ENCODE peak calls at places on chromosomes 6 and 20, in seven cellular contexts. X is esophagus squamous epithelium; V is effector memory CD4-positive, alpha-beta T cell; I is SK-N-SH; R is cardiac muscle cell; L is CD8-positive, alpha-beta T cell; N is DND-41. F is an unnamed sample. For H3K9me3, the result is how much of the 10 kb centered on the place peaks cover.

GRCh38 chr6:37110455-37111155 is 59.3 kb upstream of the PIM1 start:
- DNase-seq in R (no peak), V (no peak), L (no peak), X (no peak), I (peak), N (no peak), F (no peak)

GRCh38 chr6:42354707-42355106 is 97.0 kb downstream of the TRERF1 start:
- DNase-seq in N (no peak), R (no peak), L (no peak), X (no peak), V (no peak), I (no peak), F (no peak)

GRCh38 chr6:47161176-47161687 is 119.1 kb upstream of the ADGRF1 start:
- DNase-seq in R (no peak), N (no peak), I (no peak), V (no peak), L (no peak), X (no peak), F (no peak)

GRCh38 chr6:33981421-33981820 is 164.5 kb downstream of the GRM4 start:
- DNase-seq in N (no peak), I (peak), X (no peak), L (no peak), V (no peak), R (no peak), F (no peak)

GRCh38 chr6:129748212-129748900 is 38.4 kb upstream of the ARHGAP18 start:
- DNase-seq in I (no peak), L (peak), V (no peak), X (no peak), R (no peak), N (peak), F (no peak)

GRCh38 chr20:17611290-17611539 is 41.3 kb downstream of the DSTN start:
- DNase-seq in R (no peak), I (no peak), X (no peak), V (no peak), L (no peak), N (no peak), F (no peak)

GRCh38 chr6:5510331-5510730 is 249.0 kb downstream of the FARS2 start:
- DNase-seq in L (no peak), I (no peak), N (no peak), X (no peak), R (no peak), V (no peak), F (no peak)

GRCh38 chr6:137148291-137149076 is 25.0 kb downstream of the IL22RA2 start:
- DNase-seq in V (no peak), L (no peak), I (no peak), N (no peak), R (no peak), X (no peak), F (no peak)

GRCh38 chr20:33209789-33210188 is 7.4 kb upstream of the BPIFA3 start:
- DNase-seq in V (no peak), N (peak), L (peak), X (no peak), R (peak), I (no peak), F (peak)

GRCh38 chr20:16030253-16030652 is 543.0 kb downstream of the KIF16B start:
- DNase-seq in N (no peak), L (no peak), R (no peak), X (no peak), I (no peak), V (no peak), F (no peak)
- H3K9me3 ChIP-seq in N (under half), L (under half), R (under half), X (under half), I (under half), V (under half), F (under half)

GRCh38 chr6:351011-351866 is 40.3 kb upstream of the IRF4 start:
- DNase-seq in N (no peak), L (no peak), V (no peak), I (no peak), X (no peak), R (no peak), F (no peak)
- H3K9me3 ChIP-seq in N (under half), L (under half), V (under half), I (under half), X (under half), R (under half), F (under half)

GRCh38 chr20:62104234-62104789 is 18.0 kb upstream of the LSM14B start:
- DNase-seq in N (no peak), V (no peak), X (no peak), R (no peak), I (no peak), L (no peak), F (no peak)
- H3K9me3 ChIP-seq in N (under half), V (under half), X (half or more), R (under half), I (under half), L (under half), F (under half)

GRCh38 chr6:66561479-66561878 is 854.5 kb upstream of the EYS start:
- DNase-seq in X (no peak), N (no peak), R (no peak), L (no peak), V (no peak), I (no peak), F (no peak)

GRCh38 chr6:66555082-66555481 is 848.1 kb upstream of the EYS start:
- DNase-seq in I (no peak), N (no peak), R (no peak), V (no peak), L (no peak), X (no peak), F (no peak)

GRCh38 chr6:66556936-66557335 is 849.9 kb upstream of the EYS start:
- DNase-seq in L (no peak), V (no peak), X (no peak), R (no peak), N (no peak), I (no peak), F (no peak)

GRCh38 chr6:66558189-66558588 is 851.2 kb upstream of the EYS start:
- DNase-seq in N (no peak), R (no peak), X (no peak), V (no peak), I (no peak), L (no peak), F (no peak)
- H3K9me3 ChIP-seq in N (under half), R (under half), X (under half), V (under half), I (under half), L (under half), F (under half)

GRCh38 chr6:56270812-56271441 is 23.5 kb upstream of the COL21A1 start:
- DNase-seq in N (no peak), R (no peak), I (no peak), L (no peak), X (no peak), V (no peak), F (no peak)
- H3K9me3 ChIP-seq in N (under half), R (under half), I (under half), L (under half), X (under half), V (under half), F (under half)

DNA sequence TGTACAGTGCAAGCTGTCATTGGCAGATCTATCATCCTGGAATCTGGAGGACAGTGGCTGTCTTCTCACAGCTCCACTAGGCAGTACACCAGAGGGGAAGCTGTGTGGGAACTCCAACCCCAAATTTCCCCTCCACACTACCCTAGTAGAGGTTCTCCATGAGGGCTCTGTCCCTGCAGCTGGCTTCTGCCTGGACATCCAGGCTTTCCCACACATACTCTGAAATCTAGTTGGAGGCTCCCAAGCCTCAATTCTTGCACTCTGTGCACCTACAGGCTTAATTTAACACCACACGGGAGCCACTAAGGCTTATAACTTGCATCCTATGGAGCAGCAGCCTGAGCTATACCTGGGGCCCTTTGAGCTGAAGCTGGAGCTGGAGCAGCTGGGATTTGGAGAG is 43.0 kb upstream of the TRIM39 start:
- DNase-seq in L (no peak), R (no peak), N (no peak), I (no peak), V (no peak), X (no peak), F (no peak)
- H3K9me3 ChIP-seq in L (under half), R (under half), N (half or more), I (under half), V (half or more), X (half or more), F (half or more)

GRCh38 chr20:55774628-55775027 is 230.7 kb downstream of the CBLN4 start:
- DNase-seq in L (no peak), N (no peak), V (no peak), R (no peak), I (no peak), X (no peak), F (no peak)
- H3K9me3 ChIP-seq in L (under half), N (under half), V (under half), R (under half), I (under half), X (under half), F (under half)

GRCh38 chr20:15977758-15978157 is 595.5 kb downstream of the KIF16B start:
- DNase-seq in X (no peak), L (no peak), R (no peak), V (no peak), I (no peak), N (no peak), F (no peak)

GRCh38 chr20:15977026-15977425 is 596.2 kb downstream of the KIF16B start:
- DNase-seq in R (no peak), I (no peak), X (no peak), V (no peak), L (no peak), N (no peak), F (peak)

DNA sequence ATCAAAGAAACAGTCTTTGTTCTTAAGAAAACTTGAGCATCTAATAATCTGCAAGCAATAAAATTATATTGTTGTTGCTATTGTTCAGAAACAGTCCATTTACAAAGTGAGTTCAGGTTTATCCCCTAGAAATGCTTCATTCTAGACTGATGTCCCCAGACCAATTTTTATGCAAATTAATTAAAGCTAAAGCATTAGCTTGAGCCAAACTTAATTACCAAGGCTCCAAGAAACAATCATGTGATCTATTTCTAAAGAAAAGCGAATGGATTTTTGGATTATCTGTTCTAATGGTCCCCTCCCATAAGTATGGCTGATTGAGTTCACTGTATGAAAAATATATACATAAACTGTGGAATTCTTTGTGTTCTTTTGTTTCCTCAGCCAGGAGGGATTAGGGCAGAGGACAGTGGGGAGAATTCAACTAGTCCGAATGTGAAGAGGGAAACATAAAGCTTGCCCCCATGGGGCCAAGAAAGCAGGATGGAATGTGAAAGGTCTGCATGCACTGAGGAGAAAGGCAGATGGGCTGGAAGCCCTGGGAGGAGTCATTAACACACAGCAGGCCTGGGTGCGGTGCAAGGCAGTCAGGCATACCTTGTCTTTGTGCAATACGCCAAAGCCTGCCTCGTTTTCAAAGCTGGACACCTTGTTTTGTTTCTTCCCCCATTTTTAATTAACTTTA is 597.1 kb downstream of the KIF16B start:
- DNase-seq in R (no peak), I (no peak), X (no peak), N (no peak), V (no peak), L (no peak), F (peak)
- H3K9me3 ChIP-seq in R (under half), I (under half), X (under half), N (under half), V (under half), L (under half), F (under half)

GRCh38 chr6:106807946-106808611 is 166.4 kb downstream of the CD24 start:
- DNase-seq in L (no peak), N (no peak), I (no peak), V (no peak), X (no peak), R (no peak), F (no peak)

GRCh38 chr6:106805017-106805335 is 169.6 kb downstream of the CD24 start:
- DNase-seq in N (no peak), X (no peak), I (no peak), R (no peak), L (no peak), V (no peak), F (no peak)

GRCh38 chr6:106811088-106811686 is 163.3 kb downstream of the CD24 start:
- DNase-seq in N (no peak), I (no peak), L (no peak), V (no peak), X (no peak), R (no peak), F (no peak)

GRCh38 chr6:106805771-106806170 is 168.8 kb downstream of the CD24 start:
- DNase-seq in N (no peak), L (no peak), X (no peak), V (no peak), R (no peak), I (no peak), F (no peak)

DNA sequence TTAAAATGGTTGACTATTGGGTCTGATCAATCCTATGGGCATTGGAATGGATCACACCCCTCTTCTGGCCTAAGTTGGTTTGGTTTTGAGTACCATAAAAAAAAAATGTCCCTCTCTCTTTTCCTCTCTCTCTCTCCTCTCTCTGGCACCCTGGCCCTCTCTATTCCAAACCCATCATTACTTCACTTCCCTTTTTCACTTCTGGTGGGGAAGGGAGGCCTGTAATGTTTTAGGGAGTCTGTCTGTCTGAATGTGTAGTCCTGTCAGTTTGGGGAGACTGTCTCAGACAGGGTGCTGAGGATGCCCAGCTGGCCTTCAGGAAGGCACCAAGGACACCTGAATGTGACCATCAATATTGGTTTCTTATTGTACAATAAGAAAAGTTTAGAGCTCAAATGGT is 165.8 kb downstream of the CD24 start:
- DNase-seq in V (no peak), N (no peak), R (no peak), L (no peak), X (no peak), I (no peak), F (no peak)
- H3K9me3 ChIP-seq in V (under half), N (under half), R (under half), L (under half), X (half or more), I (under half), F (under half)

DNA sequence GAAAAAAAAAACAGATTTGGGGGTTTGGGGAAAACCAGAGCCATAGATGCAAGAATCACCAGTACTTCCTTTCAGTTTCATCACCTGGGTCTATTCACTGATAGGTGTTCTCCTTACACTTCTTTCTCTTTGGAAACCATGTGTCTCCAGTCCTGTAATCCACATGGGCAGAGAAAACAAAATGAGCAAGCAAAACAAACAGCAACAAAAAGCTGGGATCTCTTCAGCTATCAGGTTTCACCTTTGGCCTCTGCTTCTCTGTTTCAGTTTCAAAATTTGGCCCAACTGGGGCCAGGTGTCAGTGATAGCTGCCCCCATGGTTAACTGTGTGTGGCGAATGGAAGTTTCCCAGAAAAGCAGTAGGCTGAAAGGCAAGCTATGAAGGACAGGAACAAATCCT is 220.0 kb upstream of the THBS2 start:
- DNase-seq in I (no peak), L (no peak), V (no peak), X (no peak), N (no peak), R (no peak), F (no peak)
- H3K9me3 ChIP-seq in I (under half), L (under half), V (under half), X (under half), N (under half), R (under half), F (under half)

F was measured in neural progenitor cell.